ENCODE peak calls at places on chromosome 12, in four cellular contexts. One of them, this sample, is unnamed. For H3K36me3, the result is how much of the 10 kb centered on the place peaks cover.

GRCh38 chr12:116910645-116911449 is at the start of gene FBXW8:
- DNase-seq in psoas muscle: peak
- DNase-seq in body of pancreas: peak
- DNase-seq in Peyer's patch: peak
- DNase-seq in this sample: peak

GRCh38 chr12:89695100-89695499 is 13.5 kb downstream of the ATP2B1 start:
- DNase-seq in psoas muscle: no peak
- DNase-seq in body of pancreas: no peak
- DNase-seq in Peyer's patch: no peak
- DNase-seq in this sample: no peak

GRCh38 chr12:51818567-51819300 is 29.8 kb downstream of the FIGNL2 start:
- DNase-seq in psoas muscle: peak
- DNase-seq in body of pancreas: no peak
- DNase-seq in Peyer's patch: no peak
- DNase-seq in this sample: no peak

GRCh38 chr12:104656383-104656782 is 199.6 kb downstream of the CHST11 start:
- DNase-seq in psoas muscle: no peak
- DNase-seq in body of pancreas: no peak
- DNase-seq in Peyer's patch: no peak
- DNase-seq in this sample: no peak

GRCh38 chr12:23376238-23376637 is 573.2 kb downstream of the SOX5 start:
- DNase-seq in psoas muscle: no peak
- DNase-seq in body of pancreas: no peak
- DNase-seq in Peyer's patch: no peak
- DNase-seq in this sample: no peak

GRCh38 chr12:47707355-47707754 is 1.5 kb upstream of the RPAP3 start:
- DNase-seq in psoas muscle: no peak
- DNase-seq in body of pancreas: no peak
- DNase-seq in Peyer's patch: no peak
- DNase-seq in this sample: no peak

GRCh38 chr12:9674226-9674590 is 4.7 kb downstream of the CLEC2D start:
- DNase-seq in psoas muscle: no peak
- DNase-seq in body of pancreas: no peak
- DNase-seq in Peyer's patch: peak
- DNase-seq in this sample: no peak

GRCh38 chr12:73950506-73950905 is 587.1 kb upstream of the ATXN7L3B start:
- DNase-seq in psoas muscle: no peak
- DNase-seq in body of pancreas: no peak
- DNase-seq in Peyer's patch: no peak
- DNase-seq in this sample: no peak

GRCh38 chr12:62846506-62846905 is 88.4 kb downstream of the PPM1H start:
- DNase-seq in psoas muscle: no peak
- DNase-seq in body of pancreas: no peak
- DNase-seq in Peyer's patch: no peak
- DNase-seq in this sample: no peak

GRCh38 chr12:34219046-34219770 is 196.9 kb downstream of the ALG10 start:
- DNase-seq in psoas muscle: no peak
- DNase-seq in body of pancreas: no peak
- DNase-seq in Peyer's patch: no peak
- DNase-seq in this sample: peak

GRCh38 chr12:91142184-91142583 is 30.9 kb upstream of the LUM start:
- DNase-seq in psoas muscle: no peak
- DNase-seq in body of pancreas: no peak
- DNase-seq in Peyer's patch: no peak
- DNase-seq in this sample: no peak

GRCh38 chr12:91493308-91493707 is 310.7 kb upstream of the DCN start:
- DNase-seq in psoas muscle: no peak
- DNase-seq in body of pancreas: no peak
- DNase-seq in Peyer's patch: no peak
- DNase-seq in this sample: no peak

GRCh38 chr12:49367381-49368239 is at the start of gene SPATS2:
- DNase-seq in psoas muscle: peak
- DNase-seq in body of pancreas: no peak
- DNase-seq in Peyer's patch: peak
- DNase-seq in this sample: peak

GRCh38 chr12:59940676-59941342 is 345.0 kb downstream of the SLC16A7 start:
- DNase-seq in psoas muscle: no peak
- DNase-seq in body of pancreas: no peak
- DNase-seq in Peyer's patch: no peak
- DNase-seq in this sample: no peak

GRCh38 chr12:65695077-65695865 is 129.0 kb upstream of the HMGA2 start:
- DNase-seq in psoas muscle: peak
- DNase-seq in body of pancreas: peak
- DNase-seq in Peyer's patch: peak
- DNase-seq in this sample: peak

GRCh38 chr12:116882742-116883141 is 1.5 kb upstream of the HRK start:
- DNase-seq in psoas muscle: no peak
- DNase-seq in body of pancreas: no peak
- DNase-seq in Peyer's patch: no peak
- DNase-seq in this sample: no peak

GRCh38 chr12:72995616-72996015 is 723.4 kb downstream of the TRHDE start:
- DNase-seq in psoas muscle: no peak
- DNase-seq in body of pancreas: no peak
- DNase-seq in Peyer's patch: no peak
- DNase-seq in this sample: no peak

GRCh38 chr12:75831413-75831812 is 200.2 kb downstream of the PHLDA1 start:
- DNase-seq in psoas muscle: no peak
- DNase-seq in body of pancreas: no peak
- DNase-seq in Peyer's patch: no peak
- DNase-seq in this sample: no peak

GRCh38 chr12:2273288-2273687 is 220.5 kb downstream of the CACNA1C start:
- DNase-seq in psoas muscle: peak
- DNase-seq in body of pancreas: no peak
- DNase-seq in Peyer's patch: no peak
- DNase-seq in this sample: no peak

GRCh38 chr12:42625611-42626010 is 36.1 kb upstream of the PRICKLE1 start:
- DNase-seq in psoas muscle: no peak
- DNase-seq in body of pancreas: no peak
- DNase-seq in Peyer's patch: no peak
- DNase-seq in this sample: no peak

GRCh38 chr12:119664642-119665041 is 3.3 kb upstream of the PRKAB1 start:
- DNase-seq in psoas muscle: no peak
- DNase-seq in body of pancreas: no peak
- DNase-seq in Peyer's patch: peak
- DNase-seq in this sample: no peak

GRCh38 chr12:44193281-44193680 is 357.4 kb downstream of the TMEM117 start:
- DNase-seq in psoas muscle: no peak
- DNase-seq in body of pancreas: no peak
- DNase-seq in Peyer's patch: no peak
- DNase-seq in this sample: no peak

GRCh38 chr12:110548678-110549077 is 34.4 kb downstream of the PPTC7 start:
- DNase-seq in psoas muscle: no peak
- DNase-seq in body of pancreas: no peak
- DNase-seq in Peyer's patch: no peak
- DNase-seq in this sample: no peak

GRCh38 chr12:74963867-74964331 is 245.7 kb downstream of the KCNC2 start:
- DNase-seq in psoas muscle: no peak
- DNase-seq in body of pancreas: no peak
- DNase-seq in Peyer's patch: no peak
- DNase-seq in this sample: no peak

GRCh38 chr12:59075141-59075540 is 154.8 kb upstream of the LRIG3 start:
- DNase-seq in psoas muscle: no peak
- DNase-seq in body of pancreas: no peak
- DNase-seq in Peyer's patch: no peak
- DNase-seq in this sample: no peak

GRCh38 chr12:67698711-67699603 is 50.4 kb downstream of the DYRK2 start:
- DNase-seq in psoas muscle: no peak
- DNase-seq in body of pancreas: no peak
- DNase-seq in Peyer's patch: no peak
- DNase-seq in this sample: no peak

GRCh38 chr12:3533703-3534386 is 42.8 kb downstream of the PRMT8 start:
- DNase-seq in psoas muscle: no peak
- DNase-seq in body of pancreas: no peak
- DNase-seq in Peyer's patch: no peak
- DNase-seq in this sample: no peak

GRCh38 chr12:102534899-102535298 is 54.5 kb upstream of the IGF1 start:
- DNase-seq in psoas muscle: no peak
- DNase-seq in body of pancreas: no peak
- DNase-seq in Peyer's patch: no peak
- DNase-seq in this sample: no peak

GRCh38 chr12:65640489-65640901 is 183.8 kb upstream of the HMGA2 start:
- DNase-seq in psoas muscle: no peak
- DNase-seq in body of pancreas: no peak
- DNase-seq in Peyer's patch: no peak
- DNase-seq in this sample: no peak

GRCh38 chr12:53060721-53061276 is 10.9 kb downstream of the TNS2 start:
- DNase-seq in psoas muscle: peak
- DNase-seq in body of pancreas: peak
- DNase-seq in Peyer's patch: peak
- DNase-seq in this sample: peak

GRCh38 chr12:65594373-65594772 is 229.9 kb upstream of the HMGA2 start:
- DNase-seq in psoas muscle: no peak
- DNase-seq in body of pancreas: no peak
- DNase-seq in Peyer's patch: no peak
- DNase-seq in this sample: no peak

GRCh38 chr12:107311682-107312081 is 218.3 kb upstream of the CRY1 start:
- DNase-seq in psoas muscle: no peak
- DNase-seq in body of pancreas: no peak
- DNase-seq in Peyer's patch: no peak
- DNase-seq in this sample: no peak

GRCh38 chr12:49562233-49562632 is 5.7 kb downstream of the MCRS1 start:
- DNase-seq in psoas muscle: no peak
- DNase-seq in body of pancreas: no peak
- DNase-seq in Peyer's patch: no peak
- DNase-seq in this sample: no peak

GRCh38 chr12:62976110-62976640 is 41.2 kb upstream of the PPM1H start:
- DNase-seq in psoas muscle: no peak
- DNase-seq in body of pancreas: no peak
- DNase-seq in Peyer's patch: no peak
- DNase-seq in this sample: no peak

GRCh38 chr12:50788562-50788961 is 24.7 kb downstream of the ATF1 start:
- DNase-seq in psoas muscle: no peak
- DNase-seq in body of pancreas: no peak
- DNase-seq in Peyer's patch: no peak
- DNase-seq in this sample: no peak

GRCh38 chr12:89571481-89572190 is 45.8 kb upstream of the POC1B start:
- DNase-seq in psoas muscle: no peak
- DNase-seq in body of pancreas: no peak
- DNase-seq in Peyer's patch: no peak
- DNase-seq in this sample: no peak

GRCh38 chr12:101086490-101086889 is 123.5 kb downstream of the SLC5A8 start:
- DNase-seq in psoas muscle: no peak
- DNase-seq in body of pancreas: no peak
- DNase-seq in Peyer's patch: no peak
- DNase-seq in this sample: peak

DNA sequence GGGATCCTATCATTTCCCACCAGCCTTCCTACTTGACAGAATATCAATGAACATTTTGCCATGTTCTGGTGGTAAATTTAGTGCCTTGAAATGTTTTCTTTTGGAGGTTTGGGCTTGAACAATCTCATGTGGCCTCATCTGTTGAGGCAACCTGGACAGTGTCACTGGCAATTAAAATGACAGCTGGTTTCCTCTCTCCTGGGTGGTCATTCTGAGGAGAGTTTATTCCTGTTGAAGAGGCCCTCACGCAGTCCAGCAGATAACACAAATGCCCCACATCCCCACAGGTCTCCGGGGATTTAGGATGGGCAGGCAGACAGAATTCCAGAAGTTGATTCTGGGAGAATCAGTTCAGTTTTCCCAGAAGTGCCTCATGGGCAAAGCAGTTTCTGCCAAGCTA is 41.9 kb downstream of the MMAB start:
- DNase-seq in psoas muscle: no peak
- DNase-seq in body of pancreas: no peak
- DNase-seq in Peyer's patch: no peak
- DNase-seq in this sample: no peak
- H3K36me3 ChIP-seq in psoas muscle: under half
- H3K36me3 ChIP-seq in body of pancreas: under half
- H3K36me3 ChIP-seq in Peyer's patch: under half
- H3K36me3 ChIP-seq in this sample: under half

GRCh38 chr12:57515468-57515933 is 4.8 kb downstream of the DDIT3 start:
- DNase-seq in psoas muscle: no peak
- DNase-seq in body of pancreas: no peak
- DNase-seq in Peyer's patch: no peak
- DNase-seq in this sample: no peak

GRCh38 chr12:57515934-57516541 is 4.3 kb downstream of the DDIT3 start:
- DNase-seq in psoas muscle: no peak
- DNase-seq in body of pancreas: no peak
- DNase-seq in Peyer's patch: no peak
- DNase-seq in this sample: no peak

GRCh38 chr12:57517187-57517586 is 3.1 kb downstream of the DDIT3 start:
- DNase-seq in psoas muscle: no peak
- DNase-seq in body of pancreas: no peak
- DNase-seq in Peyer's patch: no peak
- DNase-seq in this sample: peak

GRCh38 chr12:57518176-57518919 is 2.0 kb downstream of the DDIT3 start:
- DNase-seq in psoas muscle: no peak
- DNase-seq in body of pancreas: no peak
- DNase-seq in Peyer's patch: no peak
- DNase-seq in this sample: no peak

GRCh38 chr12:57516617-57517153 is 3.6 kb downstream of the DDIT3 start:
- DNase-seq in psoas muscle: no peak
- DNase-seq in body of pancreas: no peak
- DNase-seq in Peyer's patch: no peak
- DNase-seq in this sample: no peak
- H3K36me3 ChIP-seq in psoas muscle: under half
- H3K36me3 ChIP-seq in body of pancreas: under half
- H3K36me3 ChIP-seq in Peyer's patch: under half
- H3K36me3 ChIP-seq in this sample: half or more

GRCh38 chr12:98845957-98846356 is 200.9 kb downstream of the APAF1 start:
- DNase-seq in psoas muscle: no peak
- DNase-seq in body of pancreas: no peak
- DNase-seq in Peyer's patch: no peak
- DNase-seq in this sample: no peak
- H3K36me3 ChIP-seq in psoas muscle: under half
- H3K36me3 ChIP-seq in body of pancreas: under half
- H3K36me3 ChIP-seq in Peyer's patch: under half
- H3K36me3 ChIP-seq in this sample: under half

DNA sequence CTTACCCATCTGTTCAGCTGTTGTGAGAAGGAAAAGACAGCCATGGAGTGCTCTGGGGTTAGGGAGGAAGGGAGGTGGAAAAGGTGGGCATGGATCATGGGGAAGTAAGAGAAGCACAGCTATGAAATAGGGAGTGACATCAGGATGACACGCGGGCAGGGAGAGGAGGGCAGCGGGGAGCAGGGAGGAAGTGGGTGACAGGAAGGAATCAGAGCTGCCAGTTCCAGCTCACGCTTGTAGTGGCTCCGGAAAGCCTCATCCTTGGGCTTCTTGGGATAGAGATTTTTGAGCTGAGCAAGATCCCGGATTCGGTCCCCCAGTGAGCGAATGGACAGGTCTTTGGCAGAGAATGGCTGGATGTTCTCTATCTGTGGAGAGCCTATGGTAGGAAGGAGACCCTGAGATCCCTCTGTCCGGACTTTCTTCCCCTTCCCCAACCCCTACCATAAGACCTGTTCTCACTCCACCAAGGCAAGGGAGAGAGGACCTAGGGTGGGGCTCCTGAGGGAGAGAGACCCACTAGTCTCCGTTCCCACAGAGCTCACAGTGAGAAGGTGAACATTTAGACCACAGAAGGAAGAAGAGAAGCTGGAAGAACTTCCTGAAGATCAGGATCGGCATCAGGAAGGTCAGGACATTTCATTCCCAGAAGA is 10.3 kb downstream of the NAB2 start:
- DNase-seq in psoas muscle: no peak
- DNase-seq in body of pancreas: no peak
- DNase-seq in Peyer's patch: no peak
- DNase-seq in this sample: no peak
- H3K36me3 ChIP-seq in psoas muscle: under half
- H3K36me3 ChIP-seq in body of pancreas: under half
- H3K36me3 ChIP-seq in Peyer's patch: under half
- H3K36me3 ChIP-seq in this sample: half or more

GRCh38 chr12:6966351-6966750 is 4.1 kb downstream of the PHB2 start:
- DNase-seq in psoas muscle: no peak
- DNase-seq in body of pancreas: no peak
- DNase-seq in Peyer's patch: peak
- DNase-seq in this sample: no peak
- H3K36me3 ChIP-seq in psoas muscle: under half
- H3K36me3 ChIP-seq in body of pancreas: under half
- H3K36me3 ChIP-seq in Peyer's patch: under half
- H3K36me3 ChIP-seq in this sample: under half

This sample was measured in adrenal gland.